ENCODE peak calls at places on chromosomes 7 and 10, in six cellular contexts. C is A549, L is dorsolateral prefrontal cortex, W is NCI-H1417, T is NCI-H1092, O is PC-9. V is an unnamed sample.

GRCh38 chr10:92200564-92200963 is 90.3 kb downstream of the CPEB3 start:
- DNase-seq in C (no peak), L (no peak), W (no peak), T (no peak), O (no peak), V (no peak)

GRCh38 chr10:14548474-14548873 is 217.8 kb upstream of the FRMD4A start:
- DNase-seq in C (no peak), L (no peak), W (no peak), T (no peak), O (no peak), V (no peak)

GRCh38 chr10:71835671-71836593 is 15.1 kb downstream of the PSAP start:
- DNase-seq in C (no peak), L (peak), W (no peak), T (peak), O (no peak), V (peak)

GRCh38 chr10:114749545-114749944 is 72.0 kb upstream of the FHIP2A start:
- DNase-seq in C (no peak), L (no peak), W (no peak), T (no peak), O (no peak), V (no peak)

GRCh38 chr10:79353000-79353406 is 5.7 kb downstream of the PPIF start:
- DNase-seq in C (no peak), L (peak), W (no peak), T (no peak), O (no peak), V (no peak)

GRCh38 chr10:122551450-122551849 is 9.1 kb upstream of the DMBT1 start:
- DNase-seq in C (no peak), L (no peak), W (no peak), T (no peak), O (no peak), V (no peak)

GRCh38 chr10:96919785-96920425 is 87.8 kb downstream of the LCOR start:
- DNase-seq in C (no peak), L (no peak), W (no peak), T (no peak), O (no peak), V (peak)

GRCh38 chr7:55230014-55230413 is 135.1 kb upstream of the LANCL2 start:
- DNase-seq in C (no peak), L (no peak), W (no peak), T (no peak), O (no peak), V (no peak)

GRCh38 chr7:41979834-41980307 is 257.1 kb downstream of the GLI3 start:
- DNase-seq in C (peak), L (no peak), W (no peak), T (no peak), O (no peak), V (peak)

GRCh38 chr10:95458824-95459223 is 102.3 kb downstream of the SORBS1 start:
- DNase-seq in C (no peak), L (no peak), W (no peak), T (no peak), O (no peak), V (no peak)

GRCh38 chr7:104299323-104299722 is 29.1 kb upstream of the LHFPL3 start:
- DNase-seq in C (no peak), L (no peak), W (no peak), T (no peak), O (no peak), V (no peak)

GRCh38 chr7:137151056-137151731 is 192.3 kb downstream of the PTN start:
- DNase-seq in C (no peak), L (no peak), W (no peak), T (no peak), O (no peak), V (peak)

GRCh38 chr10:11178606-11179221 is 161.0 kb downstream of the CELF2 start:
- DNase-seq in C (no peak), L (peak), W (no peak), T (no peak), O (no peak), V (peak)

GRCh38 chr7:138205614-138206150 is 129.4 kb downstream of the AKR1D1 start:
- DNase-seq in C (no peak), L (no peak), W (no peak), T (no peak), O (no peak), V (no peak)

GRCh38 chr7:30920021-30920583 is 8.4 kb downstream of the AQP1 start:
- DNase-seq in C (no peak), L (peak), W (peak), T (no peak), O (no peak), V (peak)

GRCh38 chr7:134420509-134421125 is 38.3 kb downstream of the AKR1B1 start:
- DNase-seq in C (peak), L (no peak), W (peak), T (peak), O (peak), V (peak)

GRCh38 chr7:87599336-87599735 is 1.3 kb downstream of the ABCB1 start:
- DNase-seq in C (no peak), L (no peak), W (no peak), T (no peak), O (no peak), V (peak)

GRCh38 chr7:66454600-66455225 is 174.0 kb upstream of the KCTD7 start:
- DNase-seq in C (no peak), L (no peak), W (no peak), T (no peak), O (no peak), V (no peak)

V was measured in Daoy.